ENCODE peak calls at places on chromosome X, in four cellular contexts. M is IMR-90, B is mesendoderm, V is H9. P is an unnamed sample.
A peak's percentile ranks its signal among the peaks of the same experiment; 100 is the strongest.

GRCh38 chrX:140337263-140337662 is 167.6 kb downstream of the SOX3 start:
- DNase-seq in M (no peak), B (no peak), V (no peak), P (no peak)

GRCh38 chrX:40832723-40833122 is 97.4 kb upstream of the MED14 start:
- DNase-seq in M (no peak), B (no peak), V (peak; percentile 48), P (no peak)

GRCh38 chrX:10121787-10122186 is 35.0 kb upstream of the CLCN4 start:
- DNase-seq in M (no peak), B (no peak), V (no peak), P (no peak)

GRCh38 chrX:11187001-11187400 is 75.9 kb downstream of the HCCS start:
- DNase-seq in M (no peak), B (peak; percentile 66), V (no peak), P (no peak)

GRCh38 chrX:63613531-63614028 is 171.4 kb downstream of the ARHGEF9 start:
- DNase-seq in M (no peak), B (no peak), V (no peak), P (no peak)

GRCh38 chrX:38275615-38276014 is 51.7 kb downstream of the RPGR start:
- DNase-seq in M (peak; percentile 93), B (no peak), V (no peak), P (no peak)

GRCh38 chrX:48475774-48476577 is at the start of gene FTSJ1:
- DNase-seq in M (peak; percentile 93), B (peak; percentile 86), V (peak; percentile 52), P (peak; percentile 32)

GRCh38 chrX:10021461-10022272 is 54.5 kb downstream of the CLDN34 start:
- DNase-seq in M (peak; percentile 14), B (peak; percentile 55), V (no peak), P (no peak)

GRCh38 chrX:16213970-16214369 is 46.7 kb downstream of the MAGEB17 start:
- DNase-seq in M (no peak), B (no peak), V (no peak), P (no peak)

GRCh38 chrX:149079805-149080406 is 425.2 kb downstream of the IDS start:
- DNase-seq in M (no peak), B (no peak), V (no peak), P (no peak)

GRCh38 chrX:38694394-38694793 is 106.9 kb upstream of the MID1IP1 start:
- DNase-seq in M (no peak), B (no peak), V (no peak), P (no peak)

GRCh38 chrX:56783996-56784620 is 55.1 kb downstream of the NBDY start:
- DNase-seq in M (no peak), B (no peak), V (no peak), P (no peak)

GRCh38 chrX:43349363-43349762 is 306.7 kb upstream of the MAOA start:
- DNase-seq in M (peak; percentile 19), B (peak; percentile 71), V (peak; percentile 76), P (peak; percentile 0)

GRCh38 chrX:38717871-38718270 is 83.4 kb upstream of the MID1IP1 start:
- DNase-seq in M (peak; percentile 20), B (peak; percentile 54), V (peak; percentile 36), P (no peak)

GRCh38 chrX:50838820-50839600 is 25.0 kb upstream of the SHROOM4 start:
- DNase-seq in M (no peak), B (no peak), V (no peak), P (no peak)

GRCh38 chrX:111244238-111244750 is 26.0 kb downstream of the CAPN6 start:
- DNase-seq in M (peak; percentile 14), B (peak; percentile 10), V (no peak), P (no peak)

GRCh38 chrX:44352739-44353138 is 9.3 kb upstream of the EFHC2 start:
- DNase-seq in M (no peak), B (no peak), V (no peak), P (no peak)

GRCh38 chrX:5236096-5236495 is 992.6 kb downstream of the NLGN4X start:
- DNase-seq in M (no peak), B (peak; percentile 63), V (peak; percentile 49), P (no peak)

GRCh38 chrX:37347420-37347819 is 1.7 kb upstream of the PRRG1 start:
- DNase-seq in M (peak; percentile 47), B (peak; percentile 59), V (no peak), P (no peak)

GRCh38 chrX:70433848-70434351 is 10.7 kb upstream of the DLG3 start:
- DNase-seq in M (peak; percentile 31), B (peak; percentile 78), V (peak; percentile 84), P (peak; percentile 57)

GRCh38 chrX:138073626-138074025 is 507.7 kb downstream of the ZIC3 start:
- DNase-seq in M (no peak), B (no peak), V (no peak), P (no peak)

GRCh38 chrX:16578218-16578617 is 71.7 kb upstream of the S100G start:
- DNase-seq in M (peak; percentile 73), B (peak; percentile 72), V (peak; percentile 61), P (no peak)

GRCh38 chrX:56385336-56385735 is 153.2 kb downstream of the KLF8 start:
- DNase-seq in M (no peak), B (no peak), V (no peak), P (no peak)

GRCh38 chrX:39144323-39144722 is 343.1 kb downstream of the MID1IP1 start:
- DNase-seq in M (no peak), B (no peak), V (no peak), P (no peak)

GRCh38 chrX:16114640-16115039 is 8.7 kb upstream of the GRPR start:
- DNase-seq in M (peak; percentile 83), B (no peak), V (no peak), P (no peak)

GRCh38 chrX:19799319-19800182 is 87.8 kb downstream of the SH3KBP1 start:
- DNase-seq in M (peak; percentile 31), B (no peak), V (no peak), P (no peak)

GRCh38 chrX:51891821-51892551 is 1.4 kb upstream of the MAGED1 start:
- DNase-seq in M (peak; percentile 69), B (peak; percentile 41), V (no peak), P (no peak)

GRCh38 chrX:139596068-139596467 is 65.5 kb downstream of the F9 start:
- DNase-seq in M (no peak), B (peak; percentile 67), V (no peak), P (no peak)

GRCh38 chrX:134172588-134173259 is 64.3 kb upstream of the CCDC160 start:
- DNase-seq in M (no peak), B (peak; percentile 24), V (no peak), P (no peak)

GRCh38 chrX:30181353-30181752 is 34.0 kb upstream of the MAGEB2 start:
- DNase-seq in M (no peak), B (no peak), V (no peak), P (no peak)

GRCh38 chrX:48996969-48997368 is 5.1 kb downstream of the GRIPAP1 start:
- DNase-seq in M (no peak), B (peak; percentile 23), V (peak; percentile 37), P (no peak)

GRCh38 chrX:136636121-136636520 is 11.8 kb upstream of the CD40LG start:
- DNase-seq in M (no peak), B (peak; percentile 50), V (peak; percentile 68), P (peak; percentile 39)

GRCh38 chrX:39309018-39309620 is 507.9 kb downstream of the MID1IP1 start:
- DNase-seq in M (no peak), B (peak; percentile 16), V (no peak), P (no peak)

GRCh38 chrX:154056739-154057367 is 37.2 kb upstream of the IRAK1 start:
- DNase-seq in M (peak; percentile 20), B (no peak), V (no peak), P (no peak)

GRCh38 chrX:134654398-134655012 is 3.8 kb downstream of the PLAC1 start:
- DNase-seq in M (no peak), B (no peak), V (no peak), P (no peak)

GRCh38 chrX:39645059-39645895 is 452.5 kb downstream of the BCOR start:
- DNase-seq in M (peak; percentile 59), B (peak; percentile 51), V (no peak), P (no peak)

GRCh38 chrX:17592117-17592516 is 145.2 kb upstream of the SCML1 start:
- DNase-seq in M (peak; percentile 27), B (no peak), V (no peak), P (no peak)

GRCh38 chrX:17596051-17596450 is 141.2 kb upstream of the SCML1 start:
- DNase-seq in M (no peak), B (no peak), V (no peak), P (no peak)

GRCh38 chrX:17595456-17596035 is 141.7 kb upstream of the SCML1 start:
- DNase-seq in M (peak; percentile 62), B (no peak), V (no peak), P (no peak)

GRCh38 chrX:17597836-17598434 is 139.4 kb upstream of the SCML1 start:
- DNase-seq in M (no peak), B (no peak), V (no peak), P (no peak)

GRCh38 chrX:17596546-17597205 is 140.6 kb upstream of the SCML1 start:
- DNase-seq in M (no peak), B (no peak), V (no peak), P (no peak)
- H2BK5ac ChIP-seq in M (no peak overlapping the region), B (no peak overlapping the region), V (no peak overlapping the region), P (no peak overlapping the region)

GRCh38 chrX:2159393-2159792 is 341.4 kb downstream of the DHRSX start:
- DNase-seq in M (no peak), B (no peak), V (no peak), P (no peak)
- H3K4me1 ChIP-seq in M (no peaks in the 10 kb centered on the region), B (no peaks in the 10 kb centered on the region), V (no peaks in the 10 kb centered on the region), P (no peaks in the 10 kb centered on the region)

DNA sequence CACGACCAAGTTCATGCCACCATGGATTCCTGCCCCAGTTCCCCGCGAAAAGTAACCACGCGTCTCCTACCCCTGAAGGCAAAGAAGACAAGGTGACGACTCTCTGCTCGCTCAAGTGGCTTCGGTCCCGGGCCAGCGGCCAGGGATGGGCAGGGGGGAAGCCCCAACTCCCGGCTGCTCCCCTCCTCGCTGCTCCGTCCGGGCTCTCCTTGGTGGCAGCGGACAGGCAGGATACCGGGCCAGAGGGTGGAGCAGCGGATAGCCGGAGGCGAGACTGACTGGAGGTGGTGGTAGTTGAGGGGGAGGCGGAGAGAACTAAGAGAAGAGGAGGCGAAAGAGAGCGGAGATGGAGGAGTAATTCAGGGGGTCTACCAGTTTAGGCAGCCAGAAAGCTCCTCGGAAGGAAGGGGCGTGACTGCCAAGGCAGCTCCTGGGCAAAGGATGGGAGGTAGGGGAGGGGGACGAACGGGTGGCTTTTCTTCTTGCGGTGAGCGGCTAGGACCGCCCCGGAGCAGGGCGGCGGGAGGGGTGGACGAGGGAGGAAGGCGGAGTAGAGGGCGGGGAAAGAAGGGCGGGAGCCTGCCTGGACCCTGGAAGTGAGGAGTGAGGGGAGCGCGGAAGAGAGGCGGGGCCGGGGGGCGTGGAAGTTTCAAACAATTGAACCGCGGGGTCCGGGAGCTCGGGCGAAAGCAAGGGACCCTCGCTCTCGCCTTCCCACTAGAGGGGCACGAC is at the start of gene AMOT:
- DNase-seq in M (peak; percentile 60), B (peak; percentile 91), V (peak; percentile 98), P (peak; percentile 72)
- H2BK5ac ChIP-seq in M (peak within 1 kb of the TSS; percentile 14), B (no peak within 1 kb of the TSS), V (no peak within 1 kb of the TSS), P (no peak within 1 kb of the TSS)

DNA sequence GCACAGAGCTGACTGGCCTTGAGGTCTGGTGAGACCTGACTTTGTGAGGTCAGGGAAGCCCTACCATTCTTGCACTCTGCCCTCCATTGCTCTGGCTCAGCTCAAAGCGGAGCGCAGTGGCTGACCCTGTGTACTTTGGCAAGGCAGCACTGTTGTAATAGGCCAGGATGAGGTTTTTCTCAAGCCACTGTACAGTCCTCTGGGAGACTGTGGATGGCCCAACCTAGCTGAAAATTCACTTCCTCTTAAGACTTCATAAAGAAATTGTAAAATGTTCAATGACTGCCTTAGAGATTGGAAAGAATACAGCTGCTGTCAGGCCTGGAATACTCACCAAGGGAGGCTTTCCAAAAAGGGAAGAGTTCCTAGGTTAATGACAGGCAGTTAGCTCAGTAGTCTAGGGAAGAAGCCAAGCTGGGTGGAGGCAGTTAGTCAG is 129.7 kb downstream of the GUCY2F start:
- DNase-seq in M (no peak), B (no peak), V (no peak), P (no peak)
- H3K4me1 ChIP-seq in M (no peaks in the 10 kb centered on the region), B (no peaks in the 10 kb centered on the region), V (no peaks in the 10 kb centered on the region), P (no peaks in the 10 kb centered on the region)